ENCODE peak calls at places on chromosomes 3 and 15, in seven cellular contexts. L is cardiac fibroblast, N is HFF-Myc, H is KBM-7, G is NCI-H2081, F is NCI-H1694 treated with DMSO at 0.1 percent for 48 hours, W is AG20443. P is an unnamed sample.

GRCh38 chr3:159356606-159357005 is 554.8 kb downstream of the MFSD1 start:
- DNase-seq in F (no peak), W (no peak), N (no peak), G (no peak), H (no peak), L (no peak), P (no peak)

GRCh38 chr3:59326246-59327024 is 276.6 kb upstream of the CFAP20DC start:
- DNase-seq in G (no peak), F (no peak), H (no peak), L (peak), N (no peak), W (no peak), P (no peak)

GRCh38 chr3:110754207-110754916 is 317.3 kb upstream of the NECTIN3 start:
- DNase-seq in L (no peak), F (no peak), W (no peak), H (no peak), G (no peak), N (no peak), P (no peak)

GRCh38 chr3:140599496-140599895 is 78.4 kb upstream of the TRIM42 start:
- DNase-seq in N (no peak), L (no peak), F (no peak), W (no peak), G (no peak), H (no peak), P (no peak)

GRCh38 chr3:136078421-136079364 is 113.2 kb downstream of the PPP2R3A start:
- DNase-seq in N (no peak), L (peak), G (peak), H (peak), W (peak), F (peak), P (peak)

GRCh38 chr3:177640319-177640997 is 443.2 kb upstream of the TBL1XR1 start:
- DNase-seq in F (no peak), H (no peak), N (no peak), L (peak), W (no peak), G (peak), P (no peak)

GRCh38 chr3:52176951-52177700 is 20.8 kb upstream of the ALAS1 start:
- DNase-seq in G (no peak), W (no peak), N (no peak), F (no peak), L (no peak), H (no peak), P (no peak)

GRCh38 chr15:73941044-73941443 is 14.8 kb downstream of the LOXL1 start:
- DNase-seq in L (peak), G (no peak), W (peak), F (no peak), N (no peak), H (no peak), P (peak)

GRCh38 chr3:177609613-177610012 is 412.3 kb upstream of the TBL1XR1 start:
- DNase-seq in G (no peak), F (no peak), N (no peak), H (no peak), L (no peak), W (no peak), P (no peak)

GRCh38 chr3:185416513-185416912 is 53.6 kb downstream of the MAP3K13 start:
- DNase-seq in W (no peak), F (no peak), N (no peak), H (no peak), G (no peak), L (no peak), P (no peak)

GRCh38 chr15:90571063-90571541 is 41.4 kb downstream of the CRTC3 start:
- DNase-seq in N (no peak), G (no peak), F (no peak), L (peak), W (peak), H (no peak), P (no peak)

GRCh38 chr15:59741274-59741906 is 52.3 kb upstream of the BNIP2 start:
- DNase-seq in H (peak), F (peak), N (no peak), L (peak), G (peak), W (peak), P (peak)

GRCh38 chr15:60651734-60652141 is 172.8 kb upstream of the ICE2 start:
- DNase-seq in G (peak), H (no peak), W (no peak), L (no peak), N (no peak), F (no peak), P (no peak)

GRCh38 chr3:13715961-13716360 is 163.9 kb downstream of the WNT7A start:
- DNase-seq in N (no peak), L (no peak), F (no peak), H (no peak), G (no peak), W (peak), P (no peak)

GRCh38 chr15:81524496-81524895 is 150.5 kb upstream of the TMC3 start:
- DNase-seq in N (no peak), L (no peak), H (no peak), W (no peak), G (no peak), F (no peak), P (no peak)

GRCh38 chr15:38696120-38696727 is 131.6 kb upstream of the RASGRP1 start:
- DNase-seq in W (peak), L (peak), G (no peak), F (no peak), H (peak), N (no peak), P (peak)

P was measured in astrocyte of the spinal cord.